ENCODE peak calls at places on chromosomes 5 and 9, in nine cellular contexts. One of them, this sample, is unnamed.

GRCh38 chr9:128011071-128011817 is 30.5 kb upstream of the EEIG1 start:
- DNase-seq in cardiac muscle cell: peak
- DNase-seq in stomach: no peak
- DNase-seq in tibial nerve: no peak
- DNase-seq in ovary: no peak
- DNase-seq in tibial artery: no peak
- DNase-seq in uterus: no peak
- DNase-seq in GM23338: peak
- DNase-seq in OCI-LY7: no peak
- DNase-seq in this sample: no peak

GRCh38 chr5:143168877-143169810 is 234.3 kb downstream of the NR3C1 start:
- DNase-seq in cardiac muscle cell: no peak
- DNase-seq in stomach: no peak
- DNase-seq in tibial nerve: no peak
- DNase-seq in ovary: no peak
- DNase-seq in tibial artery: no peak
- DNase-seq in uterus: no peak
- DNase-seq in GM23338: no peak
- DNase-seq in OCI-LY7: no peak
- DNase-seq in this sample: no peak

GRCh38 chr5:103598997-103599556 is 36.5 kb upstream of the NUDT12 start:
- DNase-seq in cardiac muscle cell: no peak
- DNase-seq in stomach: no peak
- DNase-seq in tibial nerve: no peak
- DNase-seq in ovary: no peak
- DNase-seq in tibial artery: no peak
- DNase-seq in uterus: no peak
- DNase-seq in GM23338: no peak
- DNase-seq in OCI-LY7: no peak
- DNase-seq in this sample: no peak

GRCh38 chr5:125200842-125201373 is 454.5 kb upstream of the ZNF608 start:
- DNase-seq in cardiac muscle cell: no peak
- DNase-seq in stomach: no peak
- DNase-seq in tibial nerve: no peak
- DNase-seq in ovary: no peak
- DNase-seq in tibial artery: no peak
- DNase-seq in uterus: no peak
- DNase-seq in GM23338: no peak
- DNase-seq in OCI-LY7: peak
- DNase-seq in this sample: no peak

GRCh38 chr5:320524-321232 is 836 bp upstream of the AHRR start:
- DNase-seq in cardiac muscle cell: no peak
- DNase-seq in stomach: no peak
- DNase-seq in tibial nerve: no peak
- DNase-seq in ovary: peak
- DNase-seq in tibial artery: no peak
- DNase-seq in uterus: no peak
- DNase-seq in GM23338: peak
- DNase-seq in OCI-LY7: no peak
- DNase-seq in this sample: no peak

GRCh38 chr9:5269249-5269715 is 35.2 kb downstream of the RLN2 start:
- DNase-seq in cardiac muscle cell: peak
- DNase-seq in stomach: no peak
- DNase-seq in tibial nerve: no peak
- DNase-seq in ovary: no peak
- DNase-seq in tibial artery: no peak
- DNase-seq in uterus: no peak
- DNase-seq in GM23338: peak
- DNase-seq in OCI-LY7: no peak
- DNase-seq in this sample: no peak

GRCh38 chr5:150945501-150945900 is 40.7 kb upstream of the ZNF300 start:
- DNase-seq in cardiac muscle cell: peak
- DNase-seq in stomach: no peak
- DNase-seq in tibial nerve: no peak
- DNase-seq in ovary: no peak
- DNase-seq in tibial artery: no peak
- DNase-seq in uterus: no peak
- DNase-seq in GM23338: no peak
- DNase-seq in OCI-LY7: no peak
- DNase-seq in this sample: no peak

GRCh38 chr5:10528056-10528816 is 35.6 kb upstream of the ANKRD33B start:
- DNase-seq in cardiac muscle cell: no peak
- DNase-seq in stomach: no peak
- DNase-seq in tibial nerve: no peak
- DNase-seq in ovary: no peak
- DNase-seq in tibial artery: peak
- DNase-seq in uterus: no peak
- DNase-seq in GM23338: no peak
- DNase-seq in OCI-LY7: no peak
- DNase-seq in this sample: no peak

GRCh38 chr9:14779566-14780022 is 57.1 kb upstream of the CER1 start:
- DNase-seq in cardiac muscle cell: peak
- DNase-seq in stomach: no peak
- DNase-seq in tibial nerve: no peak
- DNase-seq in ovary: no peak
- DNase-seq in tibial artery: no peak
- DNase-seq in uterus: no peak
- DNase-seq in GM23338: no peak
- DNase-seq in OCI-LY7: no peak
- DNase-seq in this sample: no peak

GRCh38 chr5:34916518-34916917 is 1.0 kb downstream of the BRIX1 start:
- DNase-seq in cardiac muscle cell: no peak
- DNase-seq in stomach: no peak
- DNase-seq in tibial nerve: no peak
- DNase-seq in ovary: no peak
- DNase-seq in tibial artery: no peak
- DNase-seq in uterus: no peak
- DNase-seq in GM23338: no peak
- DNase-seq in OCI-LY7: peak
- DNase-seq in this sample: no peak

GRCh38 chr9:71609453-71609840 is 158.9 kb downstream of the CEMIP2 start:
- DNase-seq in cardiac muscle cell: peak
- DNase-seq in stomach: no peak
- DNase-seq in tibial nerve: no peak
- DNase-seq in ovary: no peak
- DNase-seq in tibial artery: no peak
- DNase-seq in uterus: no peak
- DNase-seq in GM23338: no peak
- DNase-seq in OCI-LY7: no peak
- DNase-seq in this sample: no peak

GRCh38 chr5:176543428-176544182 is 5.5 kb upstream of the CDHR2 start:
- DNase-seq in cardiac muscle cell: peak
- DNase-seq in stomach: peak
- DNase-seq in tibial nerve: no peak
- DNase-seq in ovary: peak
- DNase-seq in tibial artery: no peak
- DNase-seq in uterus: peak
- DNase-seq in GM23338: peak
- DNase-seq in OCI-LY7: peak
- DNase-seq in this sample: peak

GRCh38 chr5:176533390-176533789 is 3.8 kb downstream of the RNF44 start:
- DNase-seq in cardiac muscle cell: no peak
- DNase-seq in stomach: no peak
- DNase-seq in tibial nerve: no peak
- DNase-seq in ovary: no peak
- DNase-seq in tibial artery: no peak
- DNase-seq in uterus: no peak
- DNase-seq in GM23338: no peak
- DNase-seq in OCI-LY7: peak
- DNase-seq in this sample: no peak

GRCh38 chr9:21695443-21695842 is 107.0 kb upstream of the MTAP start:
- DNase-seq in cardiac muscle cell: no peak
- DNase-seq in stomach: no peak
- DNase-seq in tibial nerve: no peak
- DNase-seq in ovary: no peak
- DNase-seq in tibial artery: no peak
- DNase-seq in uterus: no peak
- DNase-seq in GM23338: no peak
- DNase-seq in OCI-LY7: no peak
- DNase-seq in this sample: no peak

GRCh38 chr5:110086658-110087388 is 397.1 kb downstream of the MAN2A1 start:
- DNase-seq in cardiac muscle cell: peak
- DNase-seq in stomach: no peak
- DNase-seq in tibial nerve: peak
- DNase-seq in ovary: peak
- DNase-seq in tibial artery: peak
- DNase-seq in uterus: peak
- DNase-seq in GM23338: no peak
- DNase-seq in OCI-LY7: no peak
- DNase-seq in this sample: no peak

DNA sequence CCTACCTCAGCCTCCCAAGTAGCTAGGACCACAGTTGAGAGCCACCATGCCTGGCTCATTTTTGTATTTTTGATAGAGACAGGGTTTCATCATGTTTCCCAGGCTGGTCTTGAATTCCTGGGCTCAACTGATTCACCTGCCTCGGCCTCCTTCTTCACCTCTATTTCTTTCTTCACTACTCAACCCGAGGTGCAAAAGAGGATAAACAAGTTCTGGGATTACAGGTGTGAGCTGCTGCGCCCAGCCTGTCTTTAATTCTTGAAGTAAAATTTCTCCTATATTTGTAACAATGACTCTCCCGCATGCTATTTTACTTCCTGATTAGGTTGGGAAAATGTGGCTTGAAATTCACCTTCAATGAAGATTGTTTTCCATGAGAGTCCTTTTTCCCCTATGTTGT is 46.4 kb downstream of the CAST start:
- DNase-seq in cardiac muscle cell: no peak
- DNase-seq in stomach: no peak
- DNase-seq in tibial nerve: no peak
- DNase-seq in ovary: no peak
- DNase-seq in tibial artery: no peak
- DNase-seq in uterus: no peak
- DNase-seq in GM23338: no peak
- DNase-seq in OCI-LY7: no peak
- DNase-seq in this sample: no peak
- H3K27ac ChIP-seq in cardiac muscle cell: peak
- H3K27ac ChIP-seq in stomach: peak
- H3K27ac ChIP-seq in tibial nerve: no peak
- H3K27ac ChIP-seq in ovary: no peak
- H3K27ac ChIP-seq in tibial artery: no peak
- H3K27ac ChIP-seq in uterus: no peak
- H3K27ac ChIP-seq in GM23338: no peak
- H3K27ac ChIP-seq in OCI-LY7: no peak
- H3K27ac ChIP-seq in this sample: no peak

GRCh38 chr9:2465516-2465915 is 156.1 kb upstream of the VLDLR start:
- DNase-seq in cardiac muscle cell: no peak
- DNase-seq in stomach: no peak
- DNase-seq in tibial nerve: no peak
- DNase-seq in ovary: no peak
- DNase-seq in tibial artery: no peak
- DNase-seq in uterus: no peak
- DNase-seq in GM23338: no peak
- DNase-seq in OCI-LY7: no peak
- DNase-seq in this sample: no peak

GRCh38 chr9:2469681-2470141 is 151.9 kb upstream of the VLDLR start:
- DNase-seq in cardiac muscle cell: peak
- DNase-seq in stomach: peak
- DNase-seq in tibial nerve: peak
- DNase-seq in ovary: peak
- DNase-seq in tibial artery: no peak
- DNase-seq in uterus: peak
- DNase-seq in GM23338: peak
- DNase-seq in OCI-LY7: peak
- DNase-seq in this sample: no peak

GRCh38 chr9:2465921-2466460 is 155.6 kb upstream of the VLDLR start:
- DNase-seq in cardiac muscle cell: no peak
- DNase-seq in stomach: no peak
- DNase-seq in tibial nerve: no peak
- DNase-seq in ovary: no peak
- DNase-seq in tibial artery: no peak
- DNase-seq in uterus: no peak
- DNase-seq in GM23338: peak
- DNase-seq in OCI-LY7: no peak
- DNase-seq in this sample: no peak

GRCh38 chr9:2464624-2465023 is 157.0 kb upstream of the VLDLR start:
- DNase-seq in cardiac muscle cell: no peak
- DNase-seq in stomach: no peak
- DNase-seq in tibial nerve: no peak
- DNase-seq in ovary: no peak
- DNase-seq in tibial artery: no peak
- DNase-seq in uterus: no peak
- DNase-seq in GM23338: no peak
- DNase-seq in OCI-LY7: no peak
- DNase-seq in this sample: no peak

GRCh38 chr9:2466703-2467102 is 154.9 kb upstream of the VLDLR start:
- DNase-seq in cardiac muscle cell: no peak
- DNase-seq in stomach: no peak
- DNase-seq in tibial nerve: no peak
- DNase-seq in ovary: no peak
- DNase-seq in tibial artery: no peak
- DNase-seq in uterus: no peak
- DNase-seq in GM23338: no peak
- DNase-seq in OCI-LY7: no peak
- DNase-seq in this sample: no peak
- H3K27ac ChIP-seq in cardiac muscle cell: no peak
- H3K27ac ChIP-seq in stomach: peak
- H3K27ac ChIP-seq in tibial nerve: no peak
- H3K27ac ChIP-seq in ovary: peak
- H3K27ac ChIP-seq in tibial artery: no peak
- H3K27ac ChIP-seq in uterus: no peak
- H3K27ac ChIP-seq in GM23338: no peak
- H3K27ac ChIP-seq in OCI-LY7: no peak
- H3K27ac ChIP-seq in this sample: no peak

GRCh38 chr9:124388275-124389048 is 26.8 kb downstream of the PSMB7 start:
- DNase-seq in cardiac muscle cell: no peak
- DNase-seq in stomach: no peak
- DNase-seq in tibial nerve: no peak
- DNase-seq in ovary: no peak
- DNase-seq in tibial artery: no peak
- DNase-seq in uterus: no peak
- DNase-seq in GM23338: no peak
- DNase-seq in OCI-LY7: peak
- DNase-seq in this sample: no peak
- H3K27ac ChIP-seq in cardiac muscle cell: no peak
- H3K27ac ChIP-seq in stomach: no peak
- H3K27ac ChIP-seq in tibial nerve: no peak
- H3K27ac ChIP-seq in ovary: no peak
- H3K27ac ChIP-seq in tibial artery: no peak
- H3K27ac ChIP-seq in uterus: no peak
- H3K27ac ChIP-seq in GM23338: no peak
- H3K27ac ChIP-seq in OCI-LY7: no peak
- H3K27ac ChIP-seq in this sample: peak

GRCh38 chr5:155996123-155996522 is 330.8 kb upstream of the SGCD start:
- DNase-seq in cardiac muscle cell: no peak
- DNase-seq in stomach: no peak
- DNase-seq in tibial nerve: no peak
- DNase-seq in ovary: no peak
- DNase-seq in tibial artery: no peak
- DNase-seq in uterus: no peak
- DNase-seq in GM23338: peak
- DNase-seq in OCI-LY7: no peak
- DNase-seq in this sample: no peak
- H3K27ac ChIP-seq in cardiac muscle cell: no peak
- H3K27ac ChIP-seq in stomach: no peak
- H3K27ac ChIP-seq in tibial nerve: no peak
- H3K27ac ChIP-seq in ovary: no peak
- H3K27ac ChIP-seq in tibial artery: no peak
- H3K27ac ChIP-seq in uterus: no peak
- H3K27ac ChIP-seq in GM23338: no peak
- H3K27ac ChIP-seq in OCI-LY7: no peak
- H3K27ac ChIP-seq in this sample: no peak

GRCh38 chr5:59040007-59040803 is 457.3 kb downstream of the RAB3C start:
- DNase-seq in cardiac muscle cell: peak
- DNase-seq in stomach: no peak
- DNase-seq in tibial nerve: peak
- DNase-seq in ovary: no peak
- DNase-seq in tibial artery: no peak
- DNase-seq in uterus: no peak
- DNase-seq in GM23338: peak
- DNase-seq in OCI-LY7: no peak
- DNase-seq in this sample: no peak
- H3K27ac ChIP-seq in cardiac muscle cell: no peak
- H3K27ac ChIP-seq in stomach: peak
- H3K27ac ChIP-seq in tibial nerve: peak
- H3K27ac ChIP-seq in ovary: no peak
- H3K27ac ChIP-seq in tibial artery: peak
- H3K27ac ChIP-seq in uterus: peak
- H3K27ac ChIP-seq in GM23338: no peak
- H3K27ac ChIP-seq in OCI-LY7: no peak
- H3K27ac ChIP-seq in this sample: no peak

This sample was measured in caudate nucleus.